ENCODE peak calls at places on chromosomes 1 and 21, in ten cellular contexts. O, G, X, H, T, K, A, M, P and J are unnamed samples. For H3K4me1, the result is how much of the 10 kb centered on the place peaks cover.

GRCh38 chr21:37711294-37711844 is 204.9 kb downstream of the KCNJ6 start:
- ATAC-seq in O (no peak), G (no peak), X (no peak), H (no peak), T (no peak), K (no peak), A (no peak), M (no peak), P (no peak), J (no peak)

GRCh38 chr1:235657269-235657668 is 7.7 kb upstream of the GNG4 start:
- ATAC-seq in O (no peak), G (no peak), X (no peak), H (no peak), T (no peak), K (no peak), A (no peak), M (peak), P (no peak), J (no peak)

GRCh38 chr1:111475706-111476105 is 1.9 kb downstream of the C1orf162 start:
- ATAC-seq in O (no peak), G (no peak), X (no peak), H (no peak), T (no peak), K (no peak), A (peak), M (no peak), P (no peak), J (no peak)

GRCh38 chr1:14486401-14487110 is 111.9 kb upstream of the KAZN start:
- ATAC-seq in O (no peak), G (peak), X (peak), H (no peak), T (no peak), K (peak), A (no peak), M (no peak), P (no peak), J (peak)

GRCh38 chr1:150256549-150257341 is 829 bp upstream of the CA14 start:
- ATAC-seq in O (no peak), G (no peak), X (no peak), H (no peak), T (peak), K (peak), A (no peak), M (peak), P (no peak), J (no peak)

GRCh38 chr1:17507916-17508315 is 31.6 kb upstream of the ARHGEF10L start:
- ATAC-seq in O (peak), G (peak), X (no peak), H (peak), T (peak), K (no peak), A (no peak), M (peak), P (no peak), J (no peak)

GRCh38 chr1:61641171-61641570 is 83.8 kb downstream of the TM2D1 start:
- ATAC-seq in O (no peak), G (no peak), X (peak), H (no peak), T (peak), K (no peak), A (no peak), M (no peak), P (peak), J (peak)

GRCh38 chr1:36463404-36463772 is 796 bp downstream of the MRPS15 start:
- ATAC-seq in O (no peak), G (no peak), X (no peak), H (peak), T (no peak), K (no peak), A (no peak), M (peak), P (no peak), J (no peak)

GRCh38 chr1:160774886-160775719 is 20.9 kb upstream of the LY9 start:
- ATAC-seq in O (no peak), G (no peak), X (no peak), H (no peak), T (no peak), K (no peak), A (no peak), M (no peak), P (no peak), J (no peak)

GRCh38 chr1:211938473-211939080 is 96.8 kb downstream of the INTS7 start:
- ATAC-seq in O (no peak), G (peak), X (no peak), H (no peak), T (peak), K (no peak), A (peak), M (no peak), P (no peak), J (no peak)

GRCh38 chr1:58095183-58095582 is 451.3 kb downstream of the OMA1 start:
- ATAC-seq in O (no peak), G (no peak), X (no peak), H (no peak), T (no peak), K (no peak), A (no peak), M (no peak), P (no peak), J (no peak)

GRCh38 chr1:197808843-197809242 is 33.6 kb upstream of the DENND1B start:
- ATAC-seq in O (no peak), G (no peak), X (no peak), H (no peak), T (no peak), K (no peak), A (peak), M (peak), P (no peak), J (no peak)

GRCh38 chr1:47347735-47348134 is 14.1 kb downstream of the CMPK1 start:
- ATAC-seq in O (no peak), G (no peak), X (no peak), H (no peak), T (peak), K (no peak), A (no peak), M (no peak), P (no peak), J (no peak)

GRCh38 chr1:172918478-172918877 is 132.3 kb downstream of the TNFSF18 start:
- ATAC-seq in O (no peak), G (no peak), X (no peak), H (peak), T (no peak), K (no peak), A (no peak), M (no peak), P (no peak), J (no peak)

GRCh38 chr1:84363019-84363418 is 35.3 kb upstream of the DNASE2B start:
- ATAC-seq in O (no peak), G (no peak), X (no peak), H (no peak), T (no peak), K (no peak), A (no peak), M (no peak), P (no peak), J (peak)

GRCh38 chr1:8239039-8239305 is 78.9 kb upstream of the SLC45A1 start:
- ATAC-seq in O (no peak), G (peak), X (peak), H (peak), T (peak), K (peak), A (no peak), M (peak), P (peak), J (peak)

GRCh38 chr1:244210884-244211558 is 159.9 kb downstream of the ZBTB18 start:
- ATAC-seq in O (peak), G (no peak), X (no peak), H (peak), T (peak), K (no peak), A (no peak), M (peak), P (no peak), J (peak)

GRCh38 chr1:219555802-219556201 is 57.1 kb downstream of the ZC3H11B start:
- ATAC-seq in O (peak), G (no peak), X (no peak), H (no peak), T (peak), K (peak), A (no peak), M (no peak), P (no peak), J (no peak)

GRCh38 chr1:228099331-228099732 is 3.8 kb downstream of the C1orf35 start:
- ATAC-seq in O (no peak), G (no peak), X (no peak), H (no peak), T (no peak), K (no peak), A (no peak), M (no peak), P (no peak), J (no peak)

GRCh38 chr21:44005593-44005992 is 6.5 kb upstream of the TRAPPC10 start:
- ATAC-seq in O (no peak), G (no peak), X (no peak), H (no peak), T (peak), K (no peak), A (no peak), M (no peak), P (peak), J (no peak)

GRCh38 chr1:66539491-66539890 is 5.5 kb downstream of the SGIP1 start:
- ATAC-seq in O (no peak), G (no peak), X (no peak), H (no peak), T (no peak), K (no peak), A (no peak), M (no peak), P (no peak), J (no peak)

GRCh38 chr1:162062542-162063015 is 6.9 kb upstream of the NOS1AP start:
- ATAC-seq in O (no peak), G (no peak), X (peak), H (no peak), T (no peak), K (peak), A (no peak), M (no peak), P (no peak), J (peak)

GRCh38 chr21:32712043-32712442 is 15.8 kb downstream of the SYNJ1 start:
- ATAC-seq in O (no peak), G (no peak), X (no peak), H (no peak), T (no peak), K (no peak), A (peak), M (no peak), P (no peak), J (no peak)

GRCh38 chr1:197200468-197200899 is 54.0 kb upstream of the ASPM start:
- ATAC-seq in O (no peak), G (peak), X (no peak), H (no peak), T (peak), K (peak), A (peak), M (peak), P (peak), J (peak)

GRCh38 chr1:111275079-111275478 is 15.6 kb upstream of the CHIA start:
- ATAC-seq in O (peak), G (no peak), X (peak), H (no peak), T (no peak), K (no peak), A (peak), M (no peak), P (peak), J (peak)

GRCh38 chr1:175514309-175515001 is 228.9 kb downstream of the TNR start:
- ATAC-seq in O (no peak), G (no peak), X (peak), H (no peak), T (peak), K (no peak), A (peak), M (no peak), P (peak), J (peak)

GRCh38 chr1:244768186-244768585 is 67.3 kb upstream of the COX20 start:
- ATAC-seq in O (no peak), G (no peak), X (no peak), H (no peak), T (no peak), K (peak), A (no peak), M (no peak), P (no peak), J (no peak)

GRCh38 chr21:42056996-42057689 is 14.0 kb upstream of the UMODL1 start:
- ATAC-seq in O (no peak), G (peak), X (no peak), H (no peak), T (no peak), K (peak), A (no peak), M (no peak), P (peak), J (no peak)

GRCh38 chr21:42057861-42058437 is 13.2 kb upstream of the UMODL1 start:
- ATAC-seq in O (no peak), G (no peak), X (no peak), H (no peak), T (no peak), K (peak), A (no peak), M (no peak), P (no peak), J (no peak)

GRCh38 chr21:42055425-42055824 is 15.7 kb upstream of the UMODL1 start:
- ATAC-seq in O (no peak), G (no peak), X (no peak), H (no peak), T (no peak), K (no peak), A (no peak), M (no peak), P (no peak), J (no peak)

GRCh38 chr21:42058631-42059111 is 12.4 kb upstream of the UMODL1 start:
- ATAC-seq in O (no peak), G (no peak), X (no peak), H (no peak), T (peak), K (no peak), A (no peak), M (no peak), P (no peak), J (no peak)

DNA sequence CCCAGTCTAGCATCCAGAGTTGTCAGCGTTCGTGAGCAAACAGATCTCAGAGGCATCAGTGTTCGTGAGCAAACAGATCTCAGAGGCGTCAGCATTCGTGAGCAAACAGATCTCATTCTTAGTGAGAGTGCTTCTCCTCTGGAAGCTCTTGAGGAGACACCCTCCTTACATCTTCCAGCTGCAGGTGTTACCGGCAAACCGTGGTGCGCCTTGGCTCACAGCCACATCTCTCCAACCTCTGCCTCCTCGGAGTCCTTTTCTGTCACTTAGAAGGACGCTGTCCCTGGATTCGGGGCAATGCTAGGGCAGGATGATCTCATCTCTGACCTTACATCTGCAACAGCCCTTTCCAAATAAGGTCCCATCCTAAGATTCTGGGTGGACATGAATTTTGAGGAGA is 14.6 kb upstream of the UMODL1 start:
- ATAC-seq in O (no peak), G (peak), X (no peak), H (no peak), T (peak), K (no peak), A (no peak), M (no peak), P (no peak), J (no peak)
- H3K4me1 ChIP-seq in O (under half), G (under half), X (under half), H (under half), T (under half), K (under half), A (under half), M (under half), P (under half), J (under half)

DNA sequence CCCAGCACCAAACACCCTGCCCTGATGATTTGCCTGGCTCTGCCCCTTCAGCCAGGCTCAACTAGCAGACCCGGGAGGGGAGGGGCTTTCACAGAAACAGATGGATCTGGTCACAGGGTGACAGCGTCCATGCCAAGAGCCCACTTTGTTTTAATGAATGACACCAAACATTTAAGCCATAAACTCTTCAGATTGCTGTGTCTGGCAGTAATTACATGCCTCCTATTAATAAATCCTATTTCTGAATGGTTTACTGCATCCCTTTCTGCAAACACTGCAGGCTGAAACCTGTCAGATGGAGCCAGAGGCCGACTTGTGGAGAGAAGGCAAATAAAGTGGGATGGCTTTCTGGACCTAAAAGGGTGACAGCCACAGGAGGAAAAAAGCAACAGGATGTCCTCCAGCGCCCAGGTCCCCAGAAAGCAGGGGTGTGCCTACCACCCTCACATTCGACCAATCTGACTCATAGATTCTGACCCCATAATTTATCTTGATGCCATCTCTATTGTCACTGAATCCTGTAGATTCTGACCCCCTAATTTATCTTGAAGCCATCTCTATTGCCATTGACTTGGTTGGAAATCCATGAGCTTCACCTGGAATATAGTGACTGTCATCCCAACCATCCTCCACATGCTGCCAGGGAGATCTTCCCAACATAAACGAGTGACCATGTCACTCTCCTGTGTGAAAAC is 200.8 kb downstream of the PLPP3 start:
- ATAC-seq in O (no peak), G (no peak), X (no peak), H (no peak), T (no peak), K (no peak), A (no peak), M (no peak), P (no peak), J (no peak)
- H3K27ac ChIP-seq in O (no peak), G (no peak), X (peak), H (no peak), T (no peak), K (no peak), A (no peak), M (no peak), P (no peak), J (peak)

GRCh38 chr1:116407033-116407432 is 34.0 kb downstream of the ATP1A1 start:
- ATAC-seq in O (no peak), G (no peak), X (no peak), H (no peak), T (no peak), K (no peak), A (no peak), M (no peak), P (no peak), J (no peak)

GRCh38 chr1:116404699-116405098 is 31.7 kb downstream of the ATP1A1 start:
- ATAC-seq in O (no peak), G (no peak), X (no peak), H (no peak), T (no peak), K (no peak), A (no peak), M (no peak), P (no peak), J (no peak)

GRCh38 chr1:116403506-116404136 is 30.6 kb downstream of the ATP1A1 start:
- ATAC-seq in O (no peak), G (no peak), X (no peak), H (no peak), T (no peak), K (no peak), A (no peak), M (no peak), P (no peak), J (no peak)

GRCh38 chr1:116408193-116408592 is 35.1 kb downstream of the ATP1A1 start:
- ATAC-seq in O (no peak), G (no peak), X (no peak), H (no peak), T (no peak), K (no peak), A (no peak), M (no peak), P (no peak), J (no peak)

DNA sequence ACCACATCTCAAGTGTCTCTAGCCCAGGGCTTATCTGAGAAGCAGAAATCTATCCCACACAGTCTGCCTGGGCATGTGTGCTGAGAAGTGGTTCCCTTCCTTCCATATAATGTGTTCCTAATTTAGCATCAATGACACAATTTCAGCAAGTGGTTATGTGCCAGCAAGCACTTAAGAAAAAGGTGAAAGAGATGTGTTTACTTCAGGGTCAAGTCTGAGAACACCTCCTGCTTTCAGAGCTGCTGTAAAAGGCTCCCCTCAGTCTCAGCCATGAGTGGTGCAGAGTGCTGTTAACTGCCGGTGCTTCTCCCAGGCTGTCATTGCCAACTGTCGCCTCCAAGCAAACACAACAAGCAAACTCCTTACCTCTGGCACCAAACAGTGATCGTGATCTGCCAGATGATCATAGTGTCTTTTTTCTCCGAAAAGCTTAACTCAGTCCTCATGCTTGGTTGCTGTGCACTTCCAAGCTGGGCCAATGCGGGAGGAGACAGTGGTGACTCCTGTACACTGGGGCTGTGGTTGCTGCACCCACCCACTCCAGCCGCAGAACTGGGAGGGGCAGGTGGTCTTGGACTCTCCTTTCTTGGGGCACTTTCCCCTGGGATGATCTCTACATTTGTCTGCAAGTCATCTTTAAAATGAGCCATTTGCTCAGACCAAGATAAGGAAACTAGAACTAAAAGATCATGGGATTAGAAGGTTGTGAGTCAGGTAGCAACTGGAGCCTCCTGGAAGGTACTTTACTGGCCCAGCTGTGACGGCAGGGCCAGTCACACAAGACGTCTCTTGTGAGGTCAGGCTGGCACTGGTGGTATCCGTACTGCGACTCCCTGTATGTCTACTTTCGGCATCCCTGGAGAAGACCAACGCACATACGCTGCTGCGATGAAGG is 32.4 kb downstream of the ATP1A1 start:
- ATAC-seq in O (no peak), G (no peak), X (peak), H (no peak), T (peak), K (no peak), A (no peak), M (no peak), P (no peak), J (peak)
- TF ChIP-seq POLR2A in O (no peak), G (no peak), X (no peak), H (no peak), T (no peak), K (no peak), A (peak), M (peak), P (no peak), J (no peak)

DNA sequence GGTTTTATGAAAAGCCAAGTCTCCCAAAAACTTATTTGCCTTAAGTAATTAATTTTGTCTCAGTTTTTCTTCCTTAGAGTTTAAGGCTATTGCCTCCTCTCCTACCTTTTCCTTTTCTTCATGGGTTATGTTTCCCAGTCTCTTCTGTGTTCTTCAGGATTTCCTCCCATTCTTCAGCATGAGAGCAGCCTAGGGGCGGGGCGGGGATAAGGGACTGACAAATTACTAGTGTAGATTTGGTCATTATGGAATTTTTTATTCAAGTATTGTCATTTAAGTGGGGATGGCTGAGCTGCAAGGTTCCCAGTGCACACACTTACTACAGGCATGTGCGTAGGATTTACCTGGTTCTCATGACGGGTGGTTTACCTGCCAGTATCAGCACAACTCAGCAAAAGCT is 35.2 kb upstream of the PIGV start:
- ATAC-seq in O (no peak), G (no peak), X (peak), H (no peak), T (no peak), K (no peak), A (no peak), M (no peak), P (no peak), J (no peak)
- H3K4me1 ChIP-seq in O (under half), G (under half), X (half or more), H (under half), T (under half), K (under half), A (under half), M (under half), P (under half), J (under half)